ENCODE peak calls at places on chromosome X, in five cellular contexts. F is psoas muscle, M is left ventricle myocardium inferior, D is aorta, Z is mesendoderm. V is an unnamed sample. For H3K4me1, the result is how much of the 10 kb centered on the place peaks cover.

GRCh38 chrX:39813631-39814246 is 284.0 kb downstream of the BCOR start:
- DNase-seq in F (peak), Z (no peak), D (peak), M (peak), V (peak)

GRCh38 chrX:139932077-139932900 is 564 bp downstream of the ATP11C start:
- DNase-seq in F (peak), M (peak), Z (no peak), D (peak), V (no peak)

GRCh38 chrX:39869846-39870601 is 227.7 kb downstream of the BCOR start:
- DNase-seq in F (no peak), D (no peak), Z (no peak), M (no peak), V (no peak)

GRCh38 chrX:73765776-73766465 is 202.9 kb downstream of the CHIC1 start:
- DNase-seq in D (no peak), F (no peak), Z (no peak), M (no peak), V (no peak)

GRCh38 chrX:101078716-101079115 is at the start of gene TMEM35A:
- DNase-seq in F (no peak), M (no peak), D (no peak), Z (peak), V (no peak)

GRCh38 chrX:18793601-18794089 is 86.2 kb downstream of the PPEF1 start:
- DNase-seq in M (no peak), D (no peak), Z (peak), F (no peak), V (no peak)

GRCh38 chrX:14712096-14712495 is 160.8 kb downstream of the FANCB start:
- DNase-seq in Z (peak), M (no peak), D (no peak), F (no peak), V (no peak)

GRCh38 chrX:22135171-22135711 is 103.1 kb downstream of the PHEX start:
- DNase-seq in Z (no peak), M (no peak), F (no peak), D (no peak), V (no peak)

GRCh38 chrX:14409341-14409740 is 120.0 kb upstream of the GLRA2 start:
- DNase-seq in D (no peak), Z (no peak), M (no peak), F (no peak), V (no peak)

GRCh38 chrX:155612312-155613224 is at the start of gene TMLHE:
- DNase-seq in F (peak), D (peak), M (peak), Z (peak), V (peak)

GRCh38 chrX:12567857-12568256 is 223.4 kb upstream of the PRPS2 start:
- DNase-seq in Z (no peak), M (no peak), D (no peak), F (no peak), V (no peak)

GRCh38 chrX:100648601-100649417 is 4.8 kb downstream of the SRPX2 start:
- DNase-seq in D (no peak), F (peak), Z (peak), M (peak), V (no peak)

GRCh38 chrX:144896323-144896722 is 351.0 kb upstream of the SPANXN1 start:
- DNase-seq in F (no peak), Z (peak), M (no peak), D (no peak), V (no peak)

GRCh38 chrX:21738145-21738949 is 19.6 kb downstream of the SMPX start:
- DNase-seq in Z (peak), F (peak), M (no peak), D (no peak), V (no peak)

GRCh38 chrX:12891915-12892506 is 14.4 kb upstream of the TLR8 start:
- DNase-seq in M (no peak), Z (no peak), F (no peak), D (no peak), V (no peak)

GRCh38 chrX:12007881-12008280 is 130.4 kb upstream of the FRMPD4 start:
- DNase-seq in F (no peak), M (no peak), D (no peak), Z (no peak), V (no peak)

GRCh38 chrX:67543818-67544217 is at the start of gene AR:
- DNase-seq in M (peak), D (peak), Z (peak), F (peak), V (peak)

GRCh38 chrX:131821945-131822622 is 201.0 kb upstream of the STK26 start:
- DNase-seq in F (peak), D (peak), Z (no peak), M (no peak), V (peak)

GRCh38 chrX:18702362-18703195 is 4.9 kb upstream of the PPEF1 start:
- DNase-seq in M (no peak), D (no peak), Z (no peak), F (no peak), V (no peak)

GRCh38 chrX:24485976-24486680 is 21.0 kb downstream of the PDK3 start:
- DNase-seq in M (no peak), F (no peak), D (no peak), Z (no peak), V (no peak)

GRCh38 chrX:53685711-53686110 is 808 bp downstream of the HUWE1 start:
- DNase-seq in F (no peak), M (no peak), Z (no peak), D (no peak), V (no peak)

GRCh38 chrX:95764972-95765451 is 919.6 kb upstream of the DIAPH2 start:
- DNase-seq in F (no peak), D (no peak), Z (peak), M (no peak), V (no peak)

GRCh38 chrX:21855937-21856415 is at the start of gene YY2:
- DNase-seq in F (no peak), D (no peak), Z (no peak), M (no peak), V (no peak)

GRCh38 chrX:70134116-70134477 is 850 bp downstream of the IGBP1 start:
- DNase-seq in F (no peak), Z (peak), D (no peak), M (no peak), V (no peak)

GRCh38 chrX:63747331-63747730 is 37.7 kb downstream of the ARHGEF9 start:
- DNase-seq in D (no peak), F (no peak), M (no peak), Z (no peak), V (no peak)

GRCh38 chrX:29858714-29859113 is 356.6 kb upstream of the MAGEB2 start:
- DNase-seq in D (no peak), F (no peak), M (no peak), Z (no peak), V (no peak)

GRCh38 chrX:30806187-30806728 is 82.8 kb downstream of the TAB3 start:
- DNase-seq in D (no peak), M (no peak), Z (no peak), F (no peak), V (no peak)

GRCh38 chrX:151974336-151975227 is at the start of gene GABRE:
- DNase-seq in Z (peak), M (peak), F (peak), D (peak), V (no peak)

GRCh38 chrX:50680990-50681389 is 133.0 kb downstream of the SHROOM4 start:
- DNase-seq in M (no peak), D (no peak), F (no peak), Z (no peak), V (no peak)

GRCh38 chrX:129761596-129761995 is 18.2 kb upstream of the SASH3 start:
- DNase-seq in D (no peak), F (no peak), Z (no peak), M (no peak), V (no peak)

GRCh38 chrX:121641560-121641959 is 594.1 kb downstream of the GLUD2 start:
- DNase-seq in D (no peak), M (no peak), Z (peak), F (no peak), V (no peak)

GRCh38 chrX:141838016-141838415 is at the start of gene MAGEC3:
- DNase-seq in D (no peak), M (no peak), Z (no peak), F (no peak), V (no peak)

GRCh38 chrX:141832247-141832646 is 5.9 kb upstream of the MAGEC3 start:
- DNase-seq in Z (peak), F (no peak), D (no peak), M (no peak), V (no peak)
- H3K4me1 ChIP-seq in Z (under half), F (under half), D (under half), M (under half), V (under half)

DNA sequence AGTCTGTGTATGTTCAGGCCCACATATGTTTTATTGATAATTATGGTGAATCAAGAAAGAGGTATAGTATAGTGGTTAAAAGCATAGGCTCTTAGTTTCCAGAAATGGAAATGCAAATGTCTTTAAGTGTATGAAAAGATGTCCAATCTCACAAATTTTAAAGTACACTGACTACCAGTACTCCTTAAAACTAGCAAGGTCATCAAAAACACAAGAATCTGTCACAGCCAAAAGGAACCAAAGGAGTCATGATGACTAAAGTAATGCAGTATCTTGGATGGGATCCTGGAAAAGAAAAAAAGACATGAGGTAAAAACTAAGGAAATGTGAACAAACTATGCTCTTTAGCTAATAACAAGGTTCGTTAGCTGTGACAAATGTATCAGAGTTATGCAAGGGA is 659 bp upstream of the RBM41 start:
- DNase-seq in Z (no peak), D (no peak), F (no peak), M (no peak), V (no peak)
- H3K27ac ChIP-seq in Z (no peak), D (no peak), F (no peak), M (peak), V (no peak)

GRCh38 chrX:153885968-153886903 is at the start of gene L1CAM:
- DNase-seq in Z (peak), M (no peak), F (no peak), D (no peak), V (no peak)
- H3K4me3 ChIP-seq in Z (peak), M (peak), F (no peak), D (no peak), V (peak)

GRCh38 chrX:16950423-16950822 is 4.0 kb downstream of the REPS2 start:
- DNase-seq in F (no peak), Z (no peak), M (no peak), D (no peak), V (no peak)
- H3K4me1 ChIP-seq in F (under half), Z (under half), M (under half), D (under half), V (under half)

GRCh38 chrX:103398321-103398937 is 22.1 kb downstream of the BEX3 start:
- DNase-seq in M (no peak), F (no peak), D (no peak), Z (no peak), V (no peak)
- H3K27ac ChIP-seq in M (no peak), F (no peak), D (no peak), Z (no peak), V (no peak)

DNA sequence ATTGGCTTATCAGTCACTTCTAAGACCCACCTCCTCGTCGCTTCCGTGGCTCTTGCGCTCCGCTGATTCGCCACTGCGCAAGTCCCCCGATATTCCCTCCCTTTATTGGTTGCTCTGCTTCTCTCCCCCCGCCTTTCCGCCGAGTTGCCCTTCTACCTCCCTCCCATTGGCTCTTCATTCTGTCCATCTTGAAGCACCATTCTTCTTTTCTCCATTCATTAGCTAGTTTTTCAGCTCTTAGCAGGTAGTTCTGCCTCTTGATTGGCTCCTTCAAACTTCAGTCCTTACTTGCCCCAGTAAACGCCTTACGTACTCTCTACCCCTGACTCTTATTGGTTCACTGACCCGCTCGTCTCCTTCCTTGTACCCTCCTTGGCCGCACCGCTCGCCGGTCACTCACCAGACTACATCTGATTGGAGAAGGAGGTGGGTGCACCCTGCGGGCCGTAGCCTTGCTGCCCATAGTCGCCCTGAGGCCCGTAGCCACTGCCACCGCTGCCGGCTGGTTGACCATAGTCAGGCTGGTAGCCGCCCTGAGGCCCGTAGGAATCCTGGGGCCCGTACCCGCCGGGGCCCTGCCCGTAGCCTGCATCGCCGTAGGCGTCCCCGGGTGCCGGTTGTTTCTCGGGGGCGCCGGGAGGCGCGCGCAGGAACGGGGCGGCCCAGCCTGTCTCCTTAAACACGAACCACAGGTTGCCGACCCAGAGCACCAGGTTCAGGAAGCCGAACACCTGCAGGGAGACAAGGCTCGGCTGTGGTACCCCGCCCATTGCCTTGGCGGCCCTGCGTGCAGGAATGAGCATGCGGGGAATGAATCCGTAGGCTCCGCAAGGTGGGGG is 5.1 kb upstream of the PRICKLE3 start:
- DNase-seq in M (peak), F (peak), D (peak), Z (peak), V (peak)
- H3K4me3 ChIP-seq in M (peak), F (peak), D (peak), Z (peak), V (peak)

DNA sequence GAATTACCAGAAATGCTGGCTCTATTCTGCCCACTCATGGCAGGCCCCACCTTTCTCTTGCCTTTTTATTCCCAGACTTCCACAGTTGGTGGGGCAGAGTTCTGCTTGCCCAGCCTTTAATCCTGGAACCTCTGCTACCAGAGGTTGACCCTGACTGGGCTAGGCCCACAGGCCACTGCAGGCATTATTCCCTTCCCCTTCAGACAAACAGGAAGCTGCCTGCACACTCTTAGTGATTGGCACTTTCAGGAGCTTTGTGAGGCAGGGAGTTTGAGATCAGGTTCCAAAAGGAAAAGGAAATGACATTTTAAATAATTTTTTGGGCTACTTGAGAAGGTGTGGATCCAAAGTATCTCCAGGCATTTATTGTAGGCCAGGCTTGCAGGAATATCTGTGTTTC is 18.8 kb downstream of the MSN start:
- DNase-seq in F (no peak), Z (no peak), M (no peak), D (no peak), V (no peak)
- H3K4me1 ChIP-seq in F (under half), Z (under half), M (half or more), D (under half), V (under half)

DNA sequence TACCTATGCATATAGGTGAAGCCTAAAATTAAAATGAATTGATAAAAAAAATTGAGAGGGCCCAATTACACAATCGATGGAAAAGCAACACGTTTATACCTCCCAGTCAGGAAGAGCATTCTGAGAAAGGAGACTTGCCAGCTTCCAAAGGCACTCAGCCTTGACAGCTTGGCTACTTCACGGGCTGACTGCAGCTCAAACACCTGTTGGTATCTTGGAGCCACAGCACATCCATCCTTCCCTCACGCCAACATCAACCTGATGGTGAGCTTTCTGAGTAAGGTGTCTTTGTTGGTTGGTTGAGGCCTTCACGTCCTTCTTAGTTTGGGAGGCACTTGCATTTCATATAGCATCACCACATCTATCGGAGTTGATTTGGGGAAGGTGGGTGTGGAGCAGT is 598.9 kb upstream of the DIPK2B start:
- DNase-seq in M (no peak), Z (no peak), D (no peak), F (no peak), V (no peak)
- H3K27ac ChIP-seq in M (no peak), Z (no peak), D (no peak), F (no peak), V (no peak)

DNA sequence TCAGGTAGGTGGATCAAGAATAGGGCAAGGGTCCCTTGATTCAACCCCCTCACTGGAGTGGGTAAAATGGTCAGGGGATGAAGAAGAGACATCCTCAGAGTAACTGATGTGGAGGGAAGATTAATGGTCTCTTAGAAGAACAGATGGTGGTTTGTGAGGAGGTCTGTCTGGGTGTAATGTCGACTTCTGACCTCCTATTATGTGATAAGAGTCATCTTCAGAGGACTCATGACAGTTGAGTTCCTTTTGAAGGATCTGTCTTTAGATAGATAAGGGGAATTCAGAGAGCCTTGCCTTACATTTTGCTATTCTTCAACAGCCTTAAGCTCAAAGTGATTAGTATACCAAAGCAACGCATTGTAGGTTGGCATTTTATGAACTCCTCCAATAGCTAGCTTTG is 27.1 kb upstream of the MAGEA8 start:
- DNase-seq in M (no peak), Z (no peak), F (no peak), D (no peak), V (no peak)
- H3K4me3 ChIP-seq in M (no peak), Z (no peak), F (no peak), D (no peak), V (no peak)

GRCh38 chrX:45011597-45011996 is 138.6 kb downstream of the KDM6A start:
- DNase-seq in F (no peak), D (no peak), M (no peak), Z (no peak), V (no peak)
- H3K4me1 ChIP-seq in F (under half), D (under half), M (under half), Z (under half), V (under half)